ENCODE peak calls at places on chromosomes 1 and 21, in four cellular contexts. T, R, V and C are unnamed samples.

GRCh38 chr1:161020573-161021167 is at the start of gene F11R:
- DNase-seq in T (peak; percentile 96), R (no peak), V (peak; percentile 62), C (peak; percentile 63)

GRCh38 chr1:171212607-171213347 is 27.7 kb downstream of the FMO2 start:
- DNase-seq in T (no peak), R (no peak), V (no peak), C (no peak)

GRCh38 chr1:224640587-224640986 is 24.5 kb downstream of the CNIH3 start:
- DNase-seq in T (no peak), R (no peak), V (no peak), C (no peak)

GRCh38 chr1:226061793-226062557 is 541 bp upstream of the H3-3A start:
- DNase-seq in T (peak; percentile 94), R (no peak), V (peak; percentile 70), C (peak; percentile 97)

GRCh38 chr1:1165485-1165884 is 8.2 kb upstream of the TTLL10 start:
- DNase-seq in T (no peak), R (no peak), V (no peak), C (no peak)

GRCh38 chr1:58724483-58724882 is 24.6 kb upstream of the MYSM1 start:
- DNase-seq in T (no peak), R (no peak), V (no peak), C (no peak)

GRCh38 chr1:31812158-31812829 is 3.5 kb downstream of the SPOCD1 start:
- DNase-seq in T (no peak), R (no peak), V (no peak), C (no peak)

GRCh38 chr1:55848906-55849305 is 633.7 kb upstream of the USP24 start:
- DNase-seq in T (no peak), R (no peak), V (no peak), C (no peak)

GRCh38 chr1:20735581-20736111 is 3.1 kb upstream of the SH2D5 start:
- DNase-seq in T (no peak), R (no peak), V (no peak), C (no peak)

GRCh38 chr21:41211041-41211426 is 43.1 kb downstream of the BACE2 start:
- DNase-seq in T (no peak), R (no peak), V (no peak), C (no peak)

GRCh38 chr1:2205191-2205952 is 10.8 kb upstream of the FAAP20 start:
- DNase-seq in T (peak; percentile 95), R (peak; percentile 33), V (peak; percentile 69), C (peak; percentile 98)

GRCh38 chr1:243394610-243395490 is 139.0 kb downstream of the SDCCAG8 start:
- DNase-seq in T (no peak), R (no peak), V (no peak), C (no peak)

GRCh38 chr21:30713786-30714185 is 4.8 kb downstream of the KRTAP21-3 start:
- DNase-seq in T (no peak), R (no peak), V (no peak), C (no peak)

GRCh38 chr1:45348966-45349677 is 8.9 kb upstream of the MUTYH start:
- DNase-seq in T (no peak), R (no peak), V (no peak), C (no peak)

GRCh38 chr1:21736011-21736410 is 46.9 kb downstream of the USP48 start:
- DNase-seq in T (no peak), R (no peak), V (no peak), C (no peak)

GRCh38 chr1:151715726-151716404 is 738 bp downstream of the CELF3 start:
- DNase-seq in T (peak; percentile 17), R (no peak), V (peak; percentile 55), C (peak; percentile 42)

GRCh38 chr1:155166373-155167165 is 6.5 kb downstream of the KRTCAP2 start:
- DNase-seq in T (no peak), R (no peak), V (no peak), C (peak; percentile 5)

GRCh38 chr1:169486281-169486904 is 649 bp upstream of the SLC19A2 start:
- DNase-seq in T (peak; percentile 38), R (no peak), V (no peak), C (no peak)

GRCh38 chr1:197905699-197906351 is 3.4 kb downstream of the C1orf53 start:
- DNase-seq in T (no peak), R (no peak), V (no peak), C (no peak)

GRCh38 chr21:31187499-31187898 is 149.2 kb upstream of the KRTAP19-8 start:
- DNase-seq in T (no peak), R (no peak), V (no peak), C (no peak)

GRCh38 chr21:31594726-31595125 is 64.8 kb upstream of the SOD1 start:
- DNase-seq in T (no peak), R (no peak), V (no peak), C (no peak)

GRCh38 chr21:44052071-44052829 is 40.1 kb downstream of the TRAPPC10 start:
- DNase-seq in T (no peak), R (no peak), V (no peak), C (no peak)

GRCh38 chr1:89736937-89737733 is 83.7 kb upstream of the LRRC8D start:
- DNase-seq in T (no peak), R (no peak), V (no peak), C (no peak)

GRCh38 chr1:39086386-39087108 is 60.4 kb downstream of the NDUFS5 start:
- DNase-seq in T (peak; percentile 50), R (no peak), V (no peak), C (no peak)

GRCh38 chr1:219269171-219269570 is 95.5 kb downstream of the LYPLAL1 start:
- DNase-seq in T (no peak), R (no peak), V (no peak), C (no peak)

GRCh38 chr1:219266524-219266923 is 92.8 kb downstream of the LYPLAL1 start:
- DNase-seq in T (no peak), R (no peak), V (no peak), C (no peak)

GRCh38 chr1:219261454-219261853 is 87.8 kb downstream of the LYPLAL1 start:
- DNase-seq in T (no peak), R (no peak), V (no peak), C (no peak)

GRCh38 chr1:219264557-219264956 is 90.9 kb downstream of the LYPLAL1 start:
- DNase-seq in T (no peak), R (no peak), V (peak; percentile 46), C (peak; percentile 31)

DNA sequence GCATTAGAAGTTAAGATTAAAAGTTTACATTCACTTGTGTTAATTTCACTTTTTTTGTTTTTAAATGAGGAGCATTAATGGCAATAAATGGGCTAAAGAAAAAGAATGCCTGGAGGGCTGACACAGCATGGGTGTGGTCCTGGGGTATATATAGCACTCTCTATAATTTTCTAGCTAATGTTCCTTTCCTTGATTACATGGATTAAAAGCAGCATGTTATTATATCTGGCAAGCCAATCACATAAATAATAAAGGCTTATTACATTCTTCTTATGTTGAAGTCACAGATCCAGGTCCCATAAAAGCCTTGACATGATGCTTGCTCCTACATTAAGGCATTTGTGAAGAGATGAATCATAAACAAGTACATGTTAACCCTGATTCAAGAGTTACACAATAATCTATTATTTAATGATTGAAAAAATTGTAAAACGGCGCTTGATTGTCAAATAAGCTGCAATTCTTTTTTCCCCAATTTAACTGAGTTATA is 91.4 kb downstream of the LYPLAL1 start:
- DNase-seq in T (no peak), R (no peak), V (no peak), C (no peak)
- TF ChIP-seq FOXK2 in T (no peak), R (no peak), V (no peak), C (no peak)

GRCh38 chr1:208007319-208007937 is 96.5 kb upstream of the CD34 start:
- DNase-seq in T (no peak), R (no peak), V (no peak), C (no peak)
- TF ChIP-seq FOXK2 in T (no peak), R (no peak), V (no peak), C (no peak)

DNA sequence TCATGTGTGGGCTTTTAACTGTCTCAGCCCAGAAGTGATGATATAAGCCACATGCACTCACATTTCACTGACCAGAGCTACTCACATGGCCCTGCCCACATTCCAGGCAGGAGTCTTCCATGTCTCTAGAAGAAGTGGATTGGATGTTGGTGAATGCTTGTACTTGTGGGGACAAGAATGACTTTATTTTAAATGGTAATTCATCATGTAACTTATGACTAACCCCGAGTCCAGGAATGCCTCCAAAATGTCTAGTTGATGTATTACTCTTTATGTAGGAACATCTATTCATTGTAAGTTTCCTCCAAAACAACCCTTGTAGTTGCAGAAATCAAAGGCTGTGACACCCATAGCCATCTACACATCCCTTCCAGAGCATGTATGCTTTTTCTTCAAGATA is 15.7 kb upstream of the CAMK1G start:
- DNase-seq in T (no peak), R (no peak), V (no peak), C (no peak)
- TF ChIP-seq FOXK2 in T (no peak), R (no peak), V (no peak), C (no peak)

GRCh38 chr1:206687251-206687914 is 2.7 kb downstream of the MAPKAPK2 start:
- DNase-seq in T (no peak), R (no peak), V (no peak), C (no peak)

GRCh38 chr1:206685749-206686485 is 1.2 kb downstream of the MAPKAPK2 start:
- DNase-seq in T (peak; percentile 66), R (no peak), V (peak; percentile 54), C (peak; percentile 70)

GRCh38 chr1:206687915-206688442 is 3.3 kb downstream of the MAPKAPK2 start:
- DNase-seq in T (peak; percentile 69), R (no peak), V (no peak), C (no peak)

GRCh38 chr1:206685256-206685748 is 597 bp downstream of the MAPKAPK2 start:
- DNase-seq in T (peak; percentile 60), R (no peak), V (no peak), C (peak; percentile 67)

GRCh38 chr1:206686486-206687249 is 2.0 kb downstream of the MAPKAPK2 start:
- DNase-seq in T (peak; percentile 60), R (no peak), V (no peak), C (no peak)
- TF ChIP-seq FOXK2 in T (no peak), R (no peak), V (no peak), C (no peak)

GRCh38 chr1:159835862-159836518 is 9.3 kb downstream of the SLAMF8 start:
- DNase-seq in T (peak; percentile 16), R (no peak), V (no peak), C (no peak)
- TF ChIP-seq FOXK2 in T (no peak), R (no peak), V (no peak), C (no peak)

GRCh38 chr1:235867903-235868469 is 1.3 kb upstream of the LYST start:
- DNase-seq in T (no peak), R (no peak), V (no peak), C (no peak)
- TF ChIP-seq FOXK2 in T (no peak), R (no peak), V (no peak), C (no peak)